ENCODE peak calls at places on chromosomes 7 and 10, in nine cellular contexts. J is SJSA1; R is DMS153; E is NCI-H1092; I is AG09309; W is activated T-cell treated with anti-CD3 and anti-CD28 coated beads, Interleukin-2, amount 50 U/mL, for 72 hours; V is AG04449; N is EL; X is NCI-H187 treated with DMSO at 0.1 percent for 48 hours. H is an unnamed sample.
A peak's percentile ranks its signal among the peaks of the same experiment; 100 is the strongest.

GRCh38 chr7:151148319-151149259 is 18.9 kb downstream of the GBX1 start:
- DNase-seq in E (no peak), I (no peak), N (no peak), V (no peak), X (no peak), W (no peak), R (no peak), J (no peak), H (no peak)

GRCh38 chr7:151940048-151940845 is 16.0 kb upstream of the GALNTL5 start:
- DNase-seq in V (peak; percentile 40), E (no peak), I (peak; percentile 38), X (no peak), R (no peak), J (peak; percentile 50), W (no peak), N (peak; percentile 80), H (no peak)

GRCh38 chr7:13770305-13770704 is 219.2 kb downstream of the ETV1 start:
- DNase-seq in N (no peak), E (no peak), V (no peak), X (no peak), W (no peak), J (no peak), R (no peak), I (no peak), H (peak; percentile 69)

GRCh38 chr7:87671-88070 is 104.7 kb upstream of the FAM20C start:
- DNase-seq in J (no peak), X (no peak), W (no peak), V (no peak), E (no peak), R (no peak), N (no peak), I (no peak), H (no peak)

GRCh38 chr7:91344248-91344647 is 80.0 kb downstream of the FZD1 start:
- DNase-seq in N (no peak), V (no peak), W (no peak), I (no peak), E (no peak), X (no peak), J (no peak), R (no peak), H (no peak)

GRCh38 chr7:139943391-139943790 is 114.3 kb downstream of the TBXAS1 start:
- DNase-seq in I (no peak), V (no peak), X (no peak), W (no peak), J (no peak), E (peak; percentile 23), N (no peak), R (no peak), H (peak; percentile 85)

GRCh38 chr10:105017116-105017515 is 376.0 kb downstream of the SORCS3 start:
- DNase-seq in E (no peak), J (no peak), W (peak; percentile 23), R (no peak), I (no peak), V (no peak), X (no peak), N (no peak), H (no peak)

GRCh38 chr10:87850742-87851205 is 12.6 kb downstream of the KLLN start:
- DNase-seq in W (peak; percentile 34), I (no peak), X (peak; percentile 18), R (peak; percentile 65), E (peak; percentile 10), J (peak; percentile 33), N (peak; percentile 58), V (no peak), H (peak; percentile 82)

GRCh38 chr10:107418411-107418810 is 253.9 kb upstream of the SORCS1 start:
- DNase-seq in X (no peak), W (no peak), R (no peak), N (no peak), I (no peak), V (no peak), E (no peak), J (no peak), H (no peak)

GRCh38 chr7:135321556-135321955 is 87.9 kb downstream of the STRA8 start:
- DNase-seq in R (no peak), I (no peak), E (no peak), X (no peak), V (no peak), W (no peak), J (no peak), N (peak; percentile 8), H (peak; percentile 82)

GRCh38 chr7:15557686-15558085 is 4.1 kb downstream of the AGMO start:
- DNase-seq in E (no peak), J (no peak), R (no peak), X (no peak), N (no peak), W (no peak), V (no peak), I (no peak), H (no peak)

GRCh38 chr10:32943854-32944661 is 14.0 kb downstream of the ITGB1 start:
- DNase-seq in N (no peak), E (no peak), X (no peak), J (no peak), R (no peak), I (no peak), V (no peak), W (no peak), H (no peak)

GRCh38 chr7:13946181-13946580 is 43.3 kb downstream of the ETV1 start:
- DNase-seq in N (peak; percentile 34), R (no peak), J (peak; percentile 25), W (no peak), V (peak; percentile 29), I (peak; percentile 21), E (no peak), X (no peak), H (no peak)

GRCh38 chr7:80611779-80612178 is 26.7 kb upstream of the CD36 start:
- DNase-seq in V (no peak), I (peak; percentile 21), N (peak; percentile 62), W (no peak), J (peak; percentile 21), R (peak; percentile 87), E (peak; percentile 81), X (no peak), H (peak; percentile 96)

GRCh38 chr7:44994877-44995554 is 5.0 kb upstream of the CCM2 start:
- DNase-seq in I (no peak), R (no peak), X (no peak), V (no peak), W (no peak), J (no peak), N (no peak), E (no peak), H (no peak)

GRCh38 chr7:156927571-156928405 is 21.7 kb upstream of the NOM1 start:
- DNase-seq in I (no peak), R (no peak), J (no peak), E (no peak), V (no peak), N (no peak), W (no peak), X (no peak), H (peak; percentile 58)

GRCh38 chr10:119270893-119271361 is 63.6 kb downstream of the GRK5 start:
- DNase-seq in R (peak; percentile 29), N (no peak), V (no peak), E (no peak), X (no peak), W (peak; percentile 74), J (no peak), I (no peak), H (no peak)

GRCh38 chr7:111540199-111540815 is 22.0 kb downstream of the IMMP2L start:
- DNase-seq in V (no peak), N (no peak), J (no peak), E (no peak), X (no peak), R (no peak), W (no peak), I (no peak), H (no peak)

GRCh38 chr10:4242561-4243035 is 457.6 kb upstream of the KLF6 start:
- DNase-seq in J (peak; percentile 79), R (no peak), V (peak; percentile 72), E (no peak), N (peak; percentile 93), X (no peak), I (no peak), W (no peak), H (no peak)

GRCh38 chr10:3140280-3140679 is 32.3 kb downstream of the PITRM1 start:
- DNase-seq in I (no peak), W (no peak), X (no peak), R (no peak), N (no peak), J (no peak), V (no peak), E (no peak), H (no peak)

GRCh38 chr10:78899098-78899754 is 169.5 kb upstream of the ZMIZ1 start:
- DNase-seq in E (no peak), R (no peak), V (no peak), I (no peak), J (no peak), W (no peak), X (no peak), N (no peak), H (no peak)

GRCh38 chr10:90966146-90966545 is 45.3 kb upstream of the ANKRD1 start:
- DNase-seq in E (no peak), R (no peak), W (no peak), I (no peak), X (no peak), V (no peak), J (no peak), N (no peak), H (no peak)

GRCh38 chr10:86401588-86402282 is 35.1 kb upstream of the GRID1 start:
- DNase-seq in J (no peak), V (no peak), E (no peak), I (no peak), W (no peak), N (no peak), R (no peak), X (no peak), H (peak; percentile 69)

GRCh38 chr10:123582084-123582989 is 83.8 kb upstream of the GPR26 start:
- DNase-seq in W (peak; percentile 78), R (peak; percentile 17), E (peak; percentile 25), V (peak; percentile 19), J (peak; percentile 41), X (no peak), N (peak; percentile 56), I (peak; percentile 31), H (peak; percentile 29)

GRCh38 chr7:128148676-128149075 is 92.4 kb upstream of the LEP start:
- DNase-seq in R (peak; percentile 12), E (peak; percentile 63), N (no peak), W (no peak), V (no peak), X (peak; percentile 29), J (no peak), I (no peak), H (peak; percentile 79)

GRCh38 chr7:91019686-91020385 is 244.4 kb upstream of the FZD1 start:
- DNase-seq in I (no peak), E (no peak), W (no peak), N (no peak), V (no peak), R (no peak), X (no peak), J (no peak), H (no peak)

H was measured in NCI-H69.